ENCODE peak calls at places on chromosomes 12 and 14, in six cellular contexts. J, G, K, V, O and M are unnamed samples.

GRCh38 chr14:59772252-59772651 is 98.3 kb downstream of the RTN1 start:
- DNase-seq in J (no peak), G (no peak), K (no peak), V (no peak), O (no peak), M (no peak)

GRCh38 chr12:19130224-19131019 is 889 bp downstream of the PLEKHA5 start:
- DNase-seq in J (peak; percentile 45), G (no peak), K (no peak), V (peak; percentile 16), O (peak; percentile 27), M (peak; percentile 39)

GRCh38 chr14:67850066-67850830 is 30.7 kb downstream of the RAD51B start:
- DNase-seq in J (no peak), G (no peak), K (no peak), V (no peak), O (no peak), M (no peak)

GRCh38 chr12:52201520-52201839 is 9.7 kb upstream of the KRT80 start:
- DNase-seq in J (no peak), G (no peak), K (no peak), V (no peak), O (no peak), M (no peak)

GRCh38 chr14:91295851-91296796 is 51.6 kb upstream of the GPR68 start:
- DNase-seq in J (no peak), G (no peak), K (no peak), V (no peak), O (no peak), M (no peak)

GRCh38 chr12:29591140-29592020 is 93.9 kb upstream of the OVCH1 start:
- DNase-seq in J (no peak), G (peak; percentile 68), K (no peak), V (peak; percentile 69), O (no peak), M (no peak)

GRCh38 chr14:104726600-104727451 is 2.8 kb downstream of the ADSS1 start:
- DNase-seq in J (peak; percentile 45), G (no peak), K (no peak), V (no peak), O (no peak), M (no peak)

GRCh38 chr12:90854136-90854689 is 100.8 kb downstream of the CCER1 start:
- DNase-seq in J (peak; percentile 39), G (peak; percentile 62), K (no peak), V (peak; percentile 68), O (peak; percentile 74), M (peak; percentile 64)

GRCh38 chr12:24728366-24728765 is 220.5 kb downstream of the BCAT1 start:
- DNase-seq in J (no peak), G (peak; percentile 51), K (no peak), V (peak; percentile 58), O (peak; percentile 11), M (peak; percentile 45)

GRCh38 chr12:87778065-87778464 is 251.1 kb downstream of the C12orf50 start:
- DNase-seq in J (no peak), G (no peak), K (no peak), V (no peak), O (no peak), M (no peak)
- TF ChIP-seq CTCF in J (no peak), G (no peak), K (no peak), V (no peak), O (no peak), M (no peak)

GRCh38 chr12:32926963-32927362 is 30.4 kb upstream of the PKP2 start:
- DNase-seq in J (no peak), G (no peak), K (no peak), V (no peak), O (peak; percentile 13), M (no peak)
- TF ChIP-seq CTCF in J (no peak), G (no peak), K (no peak), V (no peak), O (no peak), M (no peak)

GRCh38 chr12:57031228-57031670 is 14.9 kb upstream of the TAC3 start:
- DNase-seq in J (no peak), G (no peak), K (no peak), V (no peak), O (no peak), M (peak; percentile 81)
- TF ChIP-seq CTCF in J (no peak), G (no peak), K (no peak), V (no peak), O (peak; percentile 7), M (no peak)

GRCh38 chr12:50825372-50825838 is 17.3 kb upstream of the TMPRSS12 start:
- DNase-seq in J (no peak), G (peak; percentile 89), K (no peak), V (peak; percentile 82), O (peak; percentile 76), M (peak; percentile 73)

GRCh38 chr12:50822082-50822481 is 20.6 kb upstream of the TMPRSS12 start:
- DNase-seq in J (no peak), G (no peak), K (no peak), V (no peak), O (no peak), M (no peak)

GRCh38 chr12:50824914-50825313 is 17.8 kb upstream of the TMPRSS12 start:
- DNase-seq in J (no peak), G (no peak), K (no peak), V (no peak), O (no peak), M (no peak)

DNA sequence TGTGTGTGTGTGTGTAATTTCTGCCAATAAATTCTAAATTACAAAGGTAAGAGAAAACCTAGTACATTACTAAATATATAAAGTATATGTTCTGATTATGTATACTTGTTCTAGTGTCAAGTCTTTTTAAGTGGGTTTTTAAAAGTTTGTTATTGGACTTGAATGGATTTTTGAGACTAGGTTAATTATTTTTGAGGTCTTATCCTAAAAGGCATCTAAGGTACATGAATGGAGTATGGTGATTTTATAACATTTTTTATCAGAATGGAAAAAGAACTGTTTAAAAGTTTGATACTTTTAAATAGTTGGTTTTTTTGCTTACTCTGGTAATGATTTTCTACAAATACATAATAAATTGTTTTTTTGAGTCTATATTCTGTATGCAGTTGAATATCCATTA is 22.5 kb upstream of the TMPRSS12 start:
- DNase-seq in J (no peak), G (no peak), K (no peak), V (no peak), O (no peak), M (no peak)
- TF ChIP-seq CTCF in J (no peak), G (no peak), K (no peak), V (no peak), O (no peak), M (no peak)

DNA sequence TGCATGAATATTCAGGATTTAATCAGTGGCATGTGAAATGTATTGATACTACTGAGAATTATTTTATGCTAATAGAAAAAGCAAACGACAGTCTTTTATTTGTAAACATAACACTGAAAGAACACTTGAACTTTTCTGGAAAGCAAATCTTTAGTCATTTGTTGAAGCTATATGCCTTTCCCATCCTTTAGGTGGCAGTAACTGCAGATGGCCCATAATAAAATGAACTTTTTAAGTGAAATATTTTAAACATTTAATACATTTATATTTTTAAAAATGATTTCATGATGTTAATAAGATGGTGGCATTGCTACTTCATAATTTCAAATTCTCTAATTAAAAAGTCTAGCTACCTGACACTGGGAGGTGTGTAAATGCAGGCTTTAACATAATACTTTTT is 13.9 kb upstream of the KRR1 start:
- DNase-seq in J (no peak), G (peak; percentile 28), K (no peak), V (no peak), O (no peak), M (no peak)
- TF ChIP-seq CTCF in J (no peak), G (peak; percentile 47), K (no peak), V (peak; percentile 47), O (peak; percentile 38), M (peak; percentile 4)

GRCh38 chr14:92676448-92677086 is 71.9 kb downstream of the LGMN start:
- DNase-seq in J (no peak), G (no peak), K (no peak), V (no peak), O (no peak), M (no peak)
- TF ChIP-seq CTCF in J (no peak), G (no peak), K (no peak), V (no peak), O (no peak), M (no peak)

GRCh38 chr12:105107497-105108371 is at the start of gene WASHC4:
- DNase-seq in J (peak; percentile 98), G (peak; percentile 91), K (peak; percentile 97), V (peak; percentile 83), O (peak; percentile 97), M (peak; percentile 93)
- TF ChIP-seq CTCF in J (no peak), G (no peak), K (peak; percentile 11), V (no peak), O (no peak), M (no peak)